ENCODE peak calls at places on chromosomes 5 and 9, in seven cellular contexts. One of them, this sample, is unnamed.

GRCh38 chr5:67494186-67494842 is 297.7 kb upstream of the CD180 start:
- DNase-seq in HL-60: no peak
- DNase-seq in breast epithelium: no peak
- DNase-seq in HCT116: no peak
- DNase-seq in stomach: no peak
- DNase-seq in endothelial cell of umbilical vein: no peak
- DNase-seq in SK-N-SH: no peak
- DNase-seq in this sample: no peak

GRCh38 chr9:123927625-123928308 is 2.2 kb downstream of the DENND1A start:
- DNase-seq in breast epithelium: no peak
- DNase-seq in stomach: no peak
- DNase-seq in SK-N-SH: no peak
- DNase-seq in endothelial cell of umbilical vein: no peak
- DNase-seq in HCT116: no peak
- DNase-seq in HL-60: peak
- DNase-seq in this sample: peak

GRCh38 chr9:131666029-131666428 is 73.8 kb downstream of the RAPGEF1 start:
- DNase-seq in stomach: no peak
- DNase-seq in SK-N-SH: no peak
- DNase-seq in HCT116: no peak
- DNase-seq in endothelial cell of umbilical vein: no peak
- DNase-seq in breast epithelium: no peak
- DNase-seq in HL-60: no peak
- DNase-seq in this sample: no peak

GRCh38 chr5:179699640-179700298 is 1.0 kb downstream of the CANX start:
- DNase-seq in HL-60: no peak
- DNase-seq in endothelial cell of umbilical vein: peak
- DNase-seq in stomach: no peak
- DNase-seq in breast epithelium: no peak
- DNase-seq in SK-N-SH: peak
- DNase-seq in HCT116: no peak
- DNase-seq in this sample: no peak

GRCh38 chr5:91058575-91058974 is 324.5 kb downstream of the ARRDC3 start:
- DNase-seq in endothelial cell of umbilical vein: peak
- DNase-seq in HL-60: no peak
- DNase-seq in breast epithelium: no peak
- DNase-seq in stomach: no peak
- DNase-seq in HCT116: no peak
- DNase-seq in SK-N-SH: no peak
- DNase-seq in this sample: no peak

GRCh38 chr5:39475055-39475454 is 50.3 kb upstream of the DAB2 start:
- DNase-seq in HL-60: no peak
- DNase-seq in HCT116: no peak
- DNase-seq in breast epithelium: no peak
- DNase-seq in stomach: no peak
- DNase-seq in endothelial cell of umbilical vein: no peak
- DNase-seq in SK-N-SH: no peak
- DNase-seq in this sample: no peak

GRCh38 chr5:90289837-90290236 is 119.7 kb downstream of the CETN3 start:
- DNase-seq in HCT116: no peak
- DNase-seq in endothelial cell of umbilical vein: no peak
- DNase-seq in SK-N-SH: no peak
- DNase-seq in HL-60: no peak
- DNase-seq in stomach: no peak
- DNase-seq in breast epithelium: no peak
- DNase-seq in this sample: no peak

GRCh38 chr9:6944896-6945295 is 187.1 kb downstream of the KDM4C start:
- DNase-seq in breast epithelium: no peak
- DNase-seq in endothelial cell of umbilical vein: no peak
- DNase-seq in HL-60: no peak
- DNase-seq in HCT116: no peak
- DNase-seq in stomach: no peak
- DNase-seq in SK-N-SH: no peak
- DNase-seq in this sample: no peak

GRCh38 chr5:102743900-102744299 is 11.2 kb upstream of the PAM start:
- DNase-seq in SK-N-SH: no peak
- DNase-seq in HL-60: no peak
- DNase-seq in breast epithelium: no peak
- DNase-seq in endothelial cell of umbilical vein: no peak
- DNase-seq in stomach: no peak
- DNase-seq in HCT116: no peak
- DNase-seq in this sample: no peak

GRCh38 chr9:126147620-126148522 is 178.8 kb upstream of the MVB12B start:
- DNase-seq in HL-60: no peak
- DNase-seq in endothelial cell of umbilical vein: no peak
- DNase-seq in breast epithelium: no peak
- DNase-seq in stomach: peak
- DNase-seq in HCT116: no peak
- DNase-seq in SK-N-SH: peak
- DNase-seq in this sample: peak

GRCh38 chr5:139847790-139848507 is 52.3 kb downstream of the PSD2 start:
- DNase-seq in HL-60: peak
- DNase-seq in HCT116: no peak
- DNase-seq in endothelial cell of umbilical vein: peak
- DNase-seq in stomach: peak
- DNase-seq in SK-N-SH: peak
- DNase-seq in breast epithelium: no peak
- DNase-seq in this sample: no peak

GRCh38 chr9:100070071-100070470 is 28.7 kb downstream of the ERP44 start:
- DNase-seq in SK-N-SH: no peak
- DNase-seq in endothelial cell of umbilical vein: no peak
- DNase-seq in HCT116: no peak
- DNase-seq in breast epithelium: no peak
- DNase-seq in stomach: no peak
- DNase-seq in HL-60: no peak
- DNase-seq in this sample: no peak

GRCh38 chr9:129318121-129319075 is 140.3 kb upstream of the IER5L start:
- DNase-seq in SK-N-SH: no peak
- DNase-seq in endothelial cell of umbilical vein: no peak
- DNase-seq in HL-60: no peak
- DNase-seq in HCT116: no peak
- DNase-seq in breast epithelium: peak
- DNase-seq in stomach: peak
- DNase-seq in this sample: no peak

GRCh38 chr5:76710991-76711390 is 4.9 kb upstream of the F2R start:
- DNase-seq in HL-60: no peak
- DNase-seq in breast epithelium: no peak
- DNase-seq in HCT116: no peak
- DNase-seq in stomach: no peak
- DNase-seq in endothelial cell of umbilical vein: no peak
- DNase-seq in SK-N-SH: no peak
- DNase-seq in this sample: no peak

GRCh38 chr9:137971477-137972138 is 94.0 kb downstream of the CACNA1B start:
- DNase-seq in endothelial cell of umbilical vein: no peak
- DNase-seq in HCT116: no peak
- DNase-seq in HL-60: no peak
- DNase-seq in SK-N-SH: peak
- DNase-seq in breast epithelium: no peak
- DNase-seq in stomach: peak
- DNase-seq in this sample: no peak

DNA sequence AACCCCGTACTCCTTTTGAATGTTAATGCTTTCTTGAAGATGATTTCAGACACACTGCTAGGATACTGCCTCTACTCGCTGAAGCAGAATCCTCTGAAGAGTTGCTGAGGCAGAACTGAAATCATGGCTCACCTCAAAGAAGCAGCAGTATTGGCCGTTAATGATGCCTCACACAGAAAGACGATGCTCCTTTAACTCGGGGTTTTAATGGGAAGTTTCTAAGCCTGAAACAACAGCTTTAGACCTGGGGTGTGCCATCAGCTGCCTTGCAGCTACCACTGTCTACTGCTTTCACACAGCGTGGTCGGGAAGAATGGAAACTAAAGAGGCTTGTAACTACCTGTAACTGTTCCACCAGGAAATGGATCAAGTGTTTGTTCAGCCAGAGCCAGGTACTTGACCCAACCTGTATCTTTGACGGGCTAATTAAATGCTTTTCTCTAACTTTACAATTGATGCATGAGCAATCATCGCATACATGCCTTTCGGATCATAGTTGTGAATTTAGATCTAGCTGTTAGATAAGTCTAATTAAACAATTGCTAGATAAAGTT is at the start of gene CTXN3:
- DNase-seq in HCT116: no peak
- DNase-seq in breast epithelium: no peak
- DNase-seq in SK-N-SH: no peak
- DNase-seq in HL-60: no peak
- DNase-seq in endothelial cell of umbilical vein: no peak
- DNase-seq in stomach: no peak
- DNase-seq in this sample: no peak
- TF ChIP-seq POLR2AphosphoS5 in HCT116: no peak
- TF ChIP-seq POLR2AphosphoS5 in breast epithelium: no peak
- TF ChIP-seq POLR2AphosphoS5 in SK-N-SH: no peak
- TF ChIP-seq POLR2AphosphoS5 in HL-60: no peak
- TF ChIP-seq POLR2AphosphoS5 in endothelial cell of umbilical vein: no peak
- TF ChIP-seq POLR2AphosphoS5 in stomach: no peak
- TF ChIP-seq POLR2AphosphoS5 in this sample: no peak

GRCh38 chr9:96874947-96875459 is 20.7 kb upstream of the ZNF782 start:
- DNase-seq in SK-N-SH: no peak
- DNase-seq in stomach: peak
- DNase-seq in endothelial cell of umbilical vein: peak
- DNase-seq in breast epithelium: no peak
- DNase-seq in HCT116: peak
- DNase-seq in HL-60: no peak
- DNase-seq in this sample: no peak
- TF ChIP-seq POLR2AphosphoS5 in SK-N-SH: no peak
- TF ChIP-seq POLR2AphosphoS5 in stomach: no peak
- TF ChIP-seq POLR2AphosphoS5 in endothelial cell of umbilical vein: peak
- TF ChIP-seq POLR2AphosphoS5 in breast epithelium: peak
- TF ChIP-seq POLR2AphosphoS5 in HCT116: no peak
- TF ChIP-seq POLR2AphosphoS5 in HL-60: no peak
- TF ChIP-seq POLR2AphosphoS5 in this sample: peak

GRCh38 chr5:122363623-122364022 is 51.6 kb downstream of the SNCAIP start:
- DNase-seq in HL-60: no peak
- DNase-seq in SK-N-SH: no peak
- DNase-seq in breast epithelium: no peak
- DNase-seq in stomach: no peak
- DNase-seq in endothelial cell of umbilical vein: no peak
- DNase-seq in HCT116: no peak
- DNase-seq in this sample: no peak
- TF ChIP-seq POLR2AphosphoS5 in HL-60: no peak
- TF ChIP-seq POLR2AphosphoS5 in SK-N-SH: no peak
- TF ChIP-seq POLR2AphosphoS5 in breast epithelium: no peak
- TF ChIP-seq POLR2AphosphoS5 in stomach: no peak
- TF ChIP-seq POLR2AphosphoS5 in endothelial cell of umbilical vein: no peak
- TF ChIP-seq POLR2AphosphoS5 in HCT116: no peak
- TF ChIP-seq POLR2AphosphoS5 in this sample: no peak

GRCh38 chr5:60972225-60972624 is 27.2 kb downstream of the NDUFAF2 start:
- DNase-seq in SK-N-SH: no peak
- DNase-seq in stomach: no peak
- DNase-seq in breast epithelium: no peak
- DNase-seq in HL-60: no peak
- DNase-seq in endothelial cell of umbilical vein: no peak
- DNase-seq in HCT116: no peak
- DNase-seq in this sample: no peak
- TF ChIP-seq POLR2AphosphoS5 in SK-N-SH: no peak
- TF ChIP-seq POLR2AphosphoS5 in stomach: no peak
- TF ChIP-seq POLR2AphosphoS5 in breast epithelium: no peak
- TF ChIP-seq POLR2AphosphoS5 in HL-60: no peak
- TF ChIP-seq POLR2AphosphoS5 in endothelial cell of umbilical vein: no peak
- TF ChIP-seq POLR2AphosphoS5 in HCT116: no peak
- TF ChIP-seq POLR2AphosphoS5 in this sample: no peak

GRCh38 chr9:68704804-68705635 is at the start of gene PIP5K1B:
- DNase-seq in breast epithelium: peak
- DNase-seq in HCT116: no peak
- DNase-seq in stomach: peak
- DNase-seq in SK-N-SH: peak
- DNase-seq in endothelial cell of umbilical vein: peak
- DNase-seq in HL-60: peak
- DNase-seq in this sample: peak
- TF ChIP-seq POLR2AphosphoS5 in breast epithelium: no peak
- TF ChIP-seq POLR2AphosphoS5 in HCT116: no peak
- TF ChIP-seq POLR2AphosphoS5 in stomach: no peak
- TF ChIP-seq POLR2AphosphoS5 in SK-N-SH: no peak
- TF ChIP-seq POLR2AphosphoS5 in endothelial cell of umbilical vein: no peak
- TF ChIP-seq POLR2AphosphoS5 in HL-60: peak
- TF ChIP-seq POLR2AphosphoS5 in this sample: no peak

GRCh38 chr9:97276310-97276852 is 31.1 kb upstream of the CCDC180 start:
- DNase-seq in stomach: no peak
- DNase-seq in endothelial cell of umbilical vein: no peak
- DNase-seq in breast epithelium: no peak
- DNase-seq in SK-N-SH: no peak
- DNase-seq in HCT116: no peak
- DNase-seq in HL-60: no peak
- DNase-seq in this sample: no peak
- TF ChIP-seq POLR2AphosphoS5 in stomach: no peak
- TF ChIP-seq POLR2AphosphoS5 in endothelial cell of umbilical vein: no peak
- TF ChIP-seq POLR2AphosphoS5 in breast epithelium: no peak
- TF ChIP-seq POLR2AphosphoS5 in SK-N-SH: no peak
- TF ChIP-seq POLR2AphosphoS5 in HCT116: no peak
- TF ChIP-seq POLR2AphosphoS5 in HL-60: no peak
- TF ChIP-seq POLR2AphosphoS5 in this sample: no peak

GRCh38 chr5:156918311-156918845 is 44.6 kb downstream of the TIMD4 start:
- DNase-seq in SK-N-SH: no peak
- DNase-seq in endothelial cell of umbilical vein: no peak
- DNase-seq in breast epithelium: no peak
- DNase-seq in HCT116: no peak
- DNase-seq in HL-60: no peak
- DNase-seq in stomach: no peak
- DNase-seq in this sample: no peak

GRCh38 chr5:156914371-156914737 is 48.7 kb downstream of the TIMD4 start:
- DNase-seq in endothelial cell of umbilical vein: no peak
- DNase-seq in breast epithelium: no peak
- DNase-seq in HL-60: no peak
- DNase-seq in HCT116: no peak
- DNase-seq in stomach: no peak
- DNase-seq in SK-N-SH: no peak
- DNase-seq in this sample: no peak

GRCh38 chr5:156912869-156913268 is 50.2 kb downstream of the TIMD4 start:
- DNase-seq in HL-60: no peak
- DNase-seq in HCT116: no peak
- DNase-seq in SK-N-SH: no peak
- DNase-seq in breast epithelium: no peak
- DNase-seq in stomach: no peak
- DNase-seq in endothelial cell of umbilical vein: no peak
- DNase-seq in this sample: no peak

GRCh38 chr5:156913355-156913718 is 49.7 kb downstream of the TIMD4 start:
- DNase-seq in breast epithelium: no peak
- DNase-seq in HL-60: no peak
- DNase-seq in stomach: no peak
- DNase-seq in SK-N-SH: no peak
- DNase-seq in HCT116: no peak
- DNase-seq in endothelial cell of umbilical vein: no peak
- DNase-seq in this sample: no peak

GRCh38 chr5:156913719-156914370 is 49.2 kb downstream of the TIMD4 start:
- DNase-seq in HCT116: no peak
- DNase-seq in HL-60: no peak
- DNase-seq in SK-N-SH: no peak
- DNase-seq in endothelial cell of umbilical vein: no peak
- DNase-seq in breast epithelium: no peak
- DNase-seq in stomach: no peak
- DNase-seq in this sample: no peak
- TF ChIP-seq POLR2AphosphoS5 in HCT116: no peak
- TF ChIP-seq POLR2AphosphoS5 in HL-60: no peak
- TF ChIP-seq POLR2AphosphoS5 in SK-N-SH: no peak
- TF ChIP-seq POLR2AphosphoS5 in endothelial cell of umbilical vein: no peak
- TF ChIP-seq POLR2AphosphoS5 in breast epithelium: no peak
- TF ChIP-seq POLR2AphosphoS5 in stomach: no peak
- TF ChIP-seq POLR2AphosphoS5 in this sample: no peak

This sample was measured in esophagus muscularis mucosa.